ENCODE peak calls at places on chromosome 17, in seven cellular contexts. J, V, K, X, T, I and M are unnamed samples.

GRCh38 chr17:7186241-7186640 is 7.1 kb upstream of the ASGR1 start:
- DNase-seq in J (no peak), V (peak), K (no peak), X (no peak), T (peak), I (no peak), M (no peak)

GRCh38 chr17:48520631-48521045 is 10.2 kb downstream of the HOXB1 start:
- DNase-seq in J (no peak), V (no peak), K (no peak), X (no peak), T (no peak), I (no peak), M (no peak)

GRCh38 chr17:7940743-7941142 is 8.7 kb downstream of the CNTROB start:
- DNase-seq in J (no peak), V (no peak), K (no peak), X (no peak), T (no peak), I (no peak), M (no peak)

GRCh38 chr17:32283745-32284207 is 18.1 kb downstream of the RHBDL3 start:
- DNase-seq in J (no peak), V (no peak), K (no peak), X (no peak), T (no peak), I (no peak), M (no peak)

GRCh38 chr17:66980896-66981295 is 16.4 kb downstream of the CACNG4 start:
- DNase-seq in J (no peak), V (no peak), K (peak), X (no peak), T (no peak), I (no peak), M (no peak)

GRCh38 chr17:19718613-19719364 is 2.4 kb upstream of the SLC47A2 start:
- DNase-seq in J (peak), V (peak), K (no peak), X (peak), T (peak), I (no peak), M (no peak)

GRCh38 chr17:55668581-55668980 is 54.1 kb downstream of the TMEM100 start:
- DNase-seq in J (no peak), V (no peak), K (no peak), X (no peak), T (no peak), I (no peak), M (no peak)

GRCh38 chr17:76585048-76585648 is 512 bp downstream of the ST6GALNAC2 start:
- DNase-seq in J (peak), V (no peak), K (no peak), X (no peak), T (no peak), I (no peak), M (no peak)

GRCh38 chr17:73003487-73003886 is 89.0 kb downstream of the SLC39A11 start:
- DNase-seq in J (no peak), V (no peak), K (peak), X (no peak), T (peak), I (no peak), M (peak)

GRCh38 chr17:19346351-19347255 is 15.9 kb downstream of the B9D1 start:
- DNase-seq in J (no peak), V (peak), K (peak), X (no peak), T (peak), I (no peak), M (no peak)

GRCh38 chr17:77887110-77887463 is 71.4 kb upstream of the TNRC6C start:
- DNase-seq in J (no peak), V (no peak), K (no peak), X (no peak), T (no peak), I (no peak), M (no peak)

GRCh38 chr17:33514369-33514768 is 221.3 kb upstream of the ASIC2 start:
- DNase-seq in J (no peak), V (no peak), K (no peak), X (no peak), T (peak), I (no peak), M (no peak)

GRCh38 chr17:31095239-31096105 is 695 bp downstream of the NF1 start:
- DNase-seq in J (peak), V (peak), K (no peak), X (peak), T (peak), I (no peak), M (no peak)

GRCh38 chr17:62778990-62779681 is 29.0 kb downstream of the MARCHF10 start:
- DNase-seq in J (no peak), V (no peak), K (peak), X (peak), T (peak), I (no peak), M (peak)

GRCh38 chr17:2900842-2901241 is 104.6 kb downstream of the RAP1GAP2 start:
- DNase-seq in J (no peak), V (no peak), K (no peak), X (no peak), T (no peak), I (no peak), M (no peak)

GRCh38 chr17:21095735-21096134 is 31.0 kb upstream of the DHRS7B start:
- DNase-seq in J (no peak), V (no peak), K (no peak), X (no peak), T (no peak), I (no peak), M (no peak)

GRCh38 chr17:77214743-77215142 is 74.0 kb downstream of the SEC14L1 start:
- DNase-seq in J (peak), V (peak), K (peak), X (peak), T (peak), I (no peak), M (peak)

GRCh38 chr17:45428954-45429337 is 3.7 kb downstream of the ARHGAP27 start:
- DNase-seq in J (no peak), V (no peak), K (no peak), X (no peak), T (no peak), I (no peak), M (no peak)

GRCh38 chr17:76272541-76273434 is 7.6 kb downstream of the UBALD2 start:
- DNase-seq in J (no peak), V (no peak), K (no peak), X (no peak), T (no peak), I (no peak), M (no peak)

GRCh38 chr17:40820228-40820838 is 2.1 kb downstream of the KRT10 start:
- DNase-seq in J (no peak), V (peak), K (no peak), X (no peak), T (no peak), I (no peak), M (no peak)
- TF ChIP-seq JUND in J (no peak), V (no peak), K (no peak), X (no peak), T (no peak), I (no peak), M (no peak)

DNA sequence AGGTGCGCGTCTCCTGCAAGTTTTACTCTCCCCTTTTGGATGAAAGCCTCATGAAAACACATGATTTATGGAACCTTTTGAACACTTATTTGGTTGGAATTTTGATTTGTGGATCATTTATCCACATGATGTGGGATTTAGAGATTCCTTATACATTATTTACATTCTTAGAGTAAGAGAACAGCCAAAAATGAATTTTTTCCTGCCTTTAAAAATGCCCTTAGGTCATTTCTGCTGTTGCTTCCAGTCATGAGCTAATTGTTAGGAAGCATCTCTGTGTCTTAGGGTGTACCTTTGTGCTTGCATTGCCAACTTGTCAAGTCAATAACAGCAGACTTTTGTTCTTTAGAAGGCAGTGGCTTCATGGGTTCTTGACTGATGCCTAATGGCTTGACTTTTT is 100.0 kb downstream of the RPTOR start:
- DNase-seq in J (no peak), V (no peak), K (no peak), X (no peak), T (no peak), I (no peak), M (no peak)
- TF ChIP-seq JUND in J (no peak), V (no peak), K (no peak), X (no peak), T (no peak), I (no peak), M (no peak)

DNA sequence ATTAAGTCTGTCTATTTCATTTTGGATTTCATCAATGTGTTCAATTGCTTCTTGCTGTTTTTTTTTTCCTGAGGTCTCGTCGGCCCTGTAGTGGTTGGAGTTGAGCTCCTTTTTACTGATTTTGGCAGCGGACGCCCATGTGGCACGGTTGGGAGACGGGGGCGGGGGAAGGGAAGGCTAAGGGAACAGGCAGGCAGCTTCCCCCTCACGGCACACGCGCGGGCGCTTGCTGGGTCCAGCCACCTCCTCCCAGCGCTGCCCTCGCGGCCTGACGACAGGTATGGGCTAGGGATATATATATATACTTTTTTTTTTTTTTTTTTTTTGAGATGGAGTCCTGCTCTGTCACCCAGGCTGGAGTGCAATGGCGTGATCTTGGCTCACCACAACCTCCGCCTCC is 11.4 kb downstream of the HSF5 start:
- DNase-seq in J (no peak), V (no peak), K (no peak), X (no peak), T (no peak), I (no peak), M (no peak)
- TF ChIP-seq JUND in J (no peak), V (no peak), K (no peak), X (no peak), T (no peak), I (no peak), M (no peak)

GRCh38 chr17:49707246-49707607 is 537 bp downstream of the SLC35B1 start:
- DNase-seq in J (no peak), V (peak), K (no peak), X (no peak), T (no peak), I (no peak), M (no peak)

GRCh38 chr17:49705254-49705653 is 2.5 kb downstream of the SLC35B1 start:
- DNase-seq in J (no peak), V (no peak), K (no peak), X (no peak), T (no peak), I (no peak), M (no peak)

GRCh38 chr17:49700956-49701355 is 6.8 kb downstream of the SLC35B1 start:
- DNase-seq in J (no peak), V (no peak), K (no peak), X (no peak), T (no peak), I (no peak), M (no peak)

GRCh38 chr17:49699967-49700575 is 7.7 kb downstream of the SLC35B1 start:
- DNase-seq in J (no peak), V (no peak), K (no peak), X (no peak), T (no peak), I (no peak), M (no peak)

DNA sequence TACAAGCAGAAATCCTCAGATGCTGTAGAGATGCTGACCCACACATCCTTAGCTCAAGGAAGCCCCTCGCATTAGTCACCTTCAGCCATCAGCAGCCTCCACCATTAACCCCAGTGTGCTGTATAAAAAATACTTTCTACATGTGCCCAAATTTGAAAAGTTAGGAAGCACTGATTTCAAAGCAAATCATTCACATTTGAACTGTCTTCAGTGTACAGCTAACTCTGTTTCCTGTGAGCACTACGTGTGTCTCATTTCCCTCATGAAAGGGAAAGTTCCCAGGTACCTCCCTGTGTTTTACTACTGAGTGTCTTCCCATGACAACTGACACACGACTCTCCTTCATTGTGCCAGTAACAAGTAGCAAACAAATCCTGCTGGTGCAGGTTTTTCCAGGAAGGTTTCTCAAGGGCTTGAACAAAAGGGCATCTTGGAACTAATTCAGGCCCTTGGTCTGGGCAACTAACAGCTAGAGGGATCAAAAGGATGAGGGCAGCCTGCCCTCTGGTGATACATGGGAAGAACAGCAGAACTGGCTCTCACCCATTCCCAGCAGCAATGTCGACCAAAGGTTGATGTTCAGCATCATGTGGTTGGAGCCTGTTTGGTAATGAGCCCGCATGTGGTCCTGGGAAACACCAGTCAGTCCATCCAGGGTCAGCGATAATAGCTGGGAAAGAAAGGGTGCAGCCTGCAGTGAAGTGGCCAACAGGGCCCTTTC is 4.0 kb downstream of the SLC35B1 start:
- DNase-seq in J (no peak), V (peak), K (peak), X (no peak), T (peak), I (no peak), M (peak)
- TF ChIP-seq JUND in J (no peak), V (no peak), K (no peak), X (no peak), T (no peak), I (no peak), M (no peak)

GRCh38 chr17:64500487-64500859 is 3.6 kb upstream of the POLG2 start:
- DNase-seq in J (no peak), V (no peak), K (no peak), X (no peak), T (no peak), I (no peak), M (no peak)
- TF ChIP-seq JUND in J (no peak), V (no peak), K (no peak), X (no peak), T (no peak), I (no peak), M (no peak)

DNA sequence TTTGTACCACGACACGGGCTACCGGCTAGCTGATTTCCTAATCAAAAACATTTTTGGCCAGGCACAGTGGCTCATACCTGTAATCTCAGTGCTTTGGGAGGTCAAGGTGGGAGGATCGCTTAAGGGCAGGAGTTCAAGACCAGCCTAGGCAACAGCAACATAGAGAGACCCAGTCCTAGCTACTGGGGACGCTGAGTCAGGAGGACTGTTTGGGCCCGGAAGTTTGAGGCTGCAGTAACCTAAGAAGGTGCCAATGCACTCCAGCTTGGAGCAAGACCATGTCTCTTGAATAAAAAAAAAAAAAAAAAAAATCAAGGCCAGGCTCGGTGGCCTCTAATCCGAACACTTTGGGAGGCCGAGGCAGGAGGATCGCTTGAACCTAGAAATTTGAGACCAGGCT is 49.8 kb downstream of the UBE2G1 start:
- DNase-seq in J (no peak), V (no peak), K (no peak), X (no peak), T (no peak), I (no peak), M (no peak)
- TF ChIP-seq JUND in J (no peak), V (no peak), K (no peak), X (no peak), T (no peak), I (no peak), M (no peak)

DNA sequence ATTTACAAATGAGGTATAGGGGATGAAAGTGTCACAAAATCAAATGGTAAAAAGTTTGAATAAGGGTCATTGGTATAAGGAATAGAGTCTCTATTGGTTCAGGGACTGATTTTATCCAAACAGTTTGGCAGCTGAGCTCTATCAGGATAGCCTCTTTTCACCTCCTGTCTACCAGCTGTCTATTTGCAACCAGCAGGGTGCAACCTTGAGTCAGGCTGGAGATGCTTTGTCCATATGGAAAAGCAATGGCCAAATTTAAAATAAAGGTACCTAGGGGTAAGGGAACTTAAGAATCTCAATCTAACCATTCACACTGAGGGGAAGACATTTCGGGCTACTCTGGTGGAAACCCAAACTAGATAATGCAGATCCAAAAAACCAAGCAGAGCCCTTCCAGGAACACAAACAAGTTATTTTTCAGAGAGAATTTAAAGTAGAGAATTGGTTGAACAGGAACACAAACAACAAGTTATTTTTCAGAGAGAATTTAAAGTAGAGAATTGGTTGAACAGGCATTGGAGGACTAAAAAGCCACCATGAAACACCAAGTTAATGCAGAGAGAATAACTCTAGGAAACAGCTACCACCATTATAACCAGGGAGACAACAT is 12.6 kb upstream of the CA10 start:
- DNase-seq in J (no peak), V (no peak), K (no peak), X (peak), T (peak), I (no peak), M (peak)
- TF ChIP-seq JUND in J (no peak), V (no peak), K (no peak), X (no peak), T (no peak), I (no peak), M (no peak)

GRCh38 chr17:83072600-83073358 is 6.6 kb upstream of the METRNL start:
- DNase-seq in J (no peak), V (no peak), K (no peak), X (no peak), T (no peak), I (no peak), M (no peak)

GRCh38 chr17:83074696-83075223 is 4.6 kb upstream of the METRNL start:
- DNase-seq in J (no peak), V (no peak), K (no peak), X (no peak), T (no peak), I (no peak), M (no peak)

GRCh38 chr17:83071966-83072562 is 7.3 kb upstream of the METRNL start:
- DNase-seq in J (no peak), V (no peak), K (no peak), X (no peak), T (no peak), I (no peak), M (no peak)

GRCh38 chr17:83075270-83075880 is 4.0 kb upstream of the METRNL start:
- DNase-seq in J (no peak), V (no peak), K (no peak), X (no peak), T (no peak), I (no peak), M (no peak)

GRCh38 chr17:83073389-83074063 is 5.9 kb upstream of the METRNL start:
- DNase-seq in J (no peak), V (peak), K (peak), X (no peak), T (no peak), I (no peak), M (no peak)
- TF ChIP-seq JUND in J (no peak), V (peak), K (no peak), X (no peak), T (no peak), I (no peak), M (no peak)

GRCh38 chr17:17757944-17758343 is 76.7 kb downstream of the RAI1 start:
- DNase-seq in J (no peak), V (no peak), K (no peak), X (no peak), T (no peak), I (no peak), M (no peak)
- TF ChIP-seq JUND in J (no peak), V (no peak), K (no peak), X (no peak), T (no peak), I (no peak), M (no peak)